ENCODE peak calls at places on chromosome 19, in nine cellular contexts. One of them, this sample, is unnamed.

GRCh38 chr19:3586124-3586626 is 897 bp downstream of the GIPC3 start:
- DNase-seq in AG04449: no peak
- DNase-seq in upper lobe of right lung: no peak
- DNase-seq in AG10803: no peak
- DNase-seq in neural progenitor cell: peak; percentile 79
- DNase-seq in IMR-90: no peak
- DNase-seq in fibroblast of pulmonary artery: no peak
- DNase-seq in B cell: peak; percentile 84
- DNase-seq in CD8-positive, alpha-beta T cell: peak; percentile 49
- DNase-seq in this sample: no peak

GRCh38 chr19:12527034-12527836 is 24.0 kb downstream of the ZNF564 start:
- DNase-seq in AG04449: no peak
- DNase-seq in upper lobe of right lung: no peak
- DNase-seq in AG10803: peak; percentile 26
- DNase-seq in neural progenitor cell: peak; percentile 8
- DNase-seq in IMR-90: peak; percentile 41
- DNase-seq in fibroblast of pulmonary artery: peak; percentile 55
- DNase-seq in B cell: no peak
- DNase-seq in CD8-positive, alpha-beta T cell: no peak
- DNase-seq in this sample: peak; percentile 14

GRCh38 chr19:3420244-3420755 is 53.9 kb downstream of the NFIC start:
- DNase-seq in AG04449: no peak
- DNase-seq in upper lobe of right lung: no peak
- DNase-seq in AG10803: no peak
- DNase-seq in neural progenitor cell: no peak
- DNase-seq in IMR-90: no peak
- DNase-seq in fibroblast of pulmonary artery: no peak
- DNase-seq in B cell: no peak
- DNase-seq in CD8-positive, alpha-beta T cell: no peak
- DNase-seq in this sample: no peak

GRCh38 chr19:1807695-1808394 is 4.2 kb downstream of the ATP8B3 start:
- DNase-seq in AG04449: no peak
- DNase-seq in upper lobe of right lung: no peak
- DNase-seq in AG10803: no peak
- DNase-seq in neural progenitor cell: no peak
- DNase-seq in IMR-90: no peak
- DNase-seq in fibroblast of pulmonary artery: no peak
- DNase-seq in B cell: no peak
- DNase-seq in CD8-positive, alpha-beta T cell: no peak
- DNase-seq in this sample: no peak

GRCh38 chr19:38134538-38135149 is 89.4 kb downstream of the DPF1 start:
- DNase-seq in AG04449: no peak
- DNase-seq in upper lobe of right lung: no peak
- DNase-seq in AG10803: peak; percentile 30
- DNase-seq in neural progenitor cell: peak; percentile 78
- DNase-seq in IMR-90: peak; percentile 37
- DNase-seq in fibroblast of pulmonary artery: peak; percentile 60
- DNase-seq in B cell: no peak
- DNase-seq in CD8-positive, alpha-beta T cell: no peak
- DNase-seq in this sample: no peak

GRCh38 chr19:47013041-47013517 is 6.6 kb upstream of the NPAS1 start:
- DNase-seq in AG04449: no peak
- DNase-seq in upper lobe of right lung: peak; percentile 90
- DNase-seq in AG10803: peak; percentile 60
- DNase-seq in neural progenitor cell: peak; percentile 86
- DNase-seq in IMR-90: peak; percentile 51
- DNase-seq in fibroblast of pulmonary artery: peak; percentile 73
- DNase-seq in B cell: peak; percentile 85
- DNase-seq in CD8-positive, alpha-beta T cell: peak; percentile 43
- DNase-seq in this sample: no peak

GRCh38 chr19:17522988-17523872 is 11.8 kb downstream of the PGLS start:
- DNase-seq in AG04449: no peak
- DNase-seq in upper lobe of right lung: peak; percentile 81
- DNase-seq in AG10803: no peak
- DNase-seq in neural progenitor cell: no peak
- DNase-seq in IMR-90: no peak
- DNase-seq in fibroblast of pulmonary artery: no peak
- DNase-seq in B cell: peak; percentile 85
- DNase-seq in CD8-positive, alpha-beta T cell: peak; percentile 60
- DNase-seq in this sample: no peak

GRCh38 chr19:38417544-38418506 is 8.2 kb downstream of the RASGRP4 start:
- DNase-seq in AG04449: no peak
- DNase-seq in upper lobe of right lung: peak; percentile 89
- DNase-seq in AG10803: no peak
- DNase-seq in neural progenitor cell: peak; percentile 84
- DNase-seq in IMR-90: no peak
- DNase-seq in fibroblast of pulmonary artery: no peak
- DNase-seq in B cell: peak; percentile 80
- DNase-seq in CD8-positive, alpha-beta T cell: peak; percentile 35
- DNase-seq in this sample: no peak

GRCh38 chr19:752652-753517 is 2.0 kb downstream of the MISP start:
- DNase-seq in AG04449: peak; percentile 26
- DNase-seq in upper lobe of right lung: peak; percentile 86
- DNase-seq in AG10803: peak; percentile 83
- DNase-seq in neural progenitor cell: no peak
- DNase-seq in IMR-90: peak; percentile 90
- DNase-seq in fibroblast of pulmonary artery: peak; percentile 74
- DNase-seq in B cell: no peak
- DNase-seq in CD8-positive, alpha-beta T cell: no peak
- DNase-seq in this sample: no peak

GRCh38 chr19:41269055-41269454 is 4.9 kb downstream of the HNRNPUL1 start:
- DNase-seq in AG04449: no peak
- DNase-seq in upper lobe of right lung: no peak
- DNase-seq in AG10803: no peak
- DNase-seq in neural progenitor cell: no peak
- DNase-seq in IMR-90: no peak
- DNase-seq in fibroblast of pulmonary artery: no peak
- DNase-seq in B cell: no peak
- DNase-seq in CD8-positive, alpha-beta T cell: no peak
- DNase-seq in this sample: no peak

GRCh38 chr19:43789029-43789428 is 8.3 kb upstream of the KCNN4 start:
- DNase-seq in AG04449: no peak
- DNase-seq in upper lobe of right lung: no peak
- DNase-seq in AG10803: peak; percentile 40
- DNase-seq in neural progenitor cell: peak; percentile 79
- DNase-seq in IMR-90: peak; percentile 56
- DNase-seq in fibroblast of pulmonary artery: peak; percentile 72
- DNase-seq in B cell: no peak
- DNase-seq in CD8-positive, alpha-beta T cell: no peak
- DNase-seq in this sample: no peak

GRCh38 chr19:860481-861098 is 1.1 kb downstream of the CFD start:
- DNase-seq in AG04449: no peak
- DNase-seq in upper lobe of right lung: peak; percentile 90
- DNase-seq in AG10803: peak; percentile 74
- DNase-seq in neural progenitor cell: peak; percentile 75
- DNase-seq in IMR-90: peak; percentile 75
- DNase-seq in fibroblast of pulmonary artery: peak; percentile 50
- DNase-seq in B cell: peak; percentile 90
- DNase-seq in CD8-positive, alpha-beta T cell: peak; percentile 63
- DNase-seq in this sample: no peak

GRCh38 chr19:53466726-53467125 is 807 bp upstream of the ZNF813 start:
- DNase-seq in AG04449: no peak
- DNase-seq in upper lobe of right lung: no peak
- DNase-seq in AG10803: no peak
- DNase-seq in neural progenitor cell: peak; percentile 7
- DNase-seq in IMR-90: no peak
- DNase-seq in fibroblast of pulmonary artery: no peak
- DNase-seq in B cell: no peak
- DNase-seq in CD8-positive, alpha-beta T cell: no peak
- DNase-seq in this sample: no peak

GRCh38 chr19:19514881-19515763 is at the start of gene TSSK6:
- DNase-seq in AG04449: no peak
- DNase-seq in upper lobe of right lung: no peak
- DNase-seq in AG10803: no peak
- DNase-seq in neural progenitor cell: no peak
- DNase-seq in IMR-90: no peak
- DNase-seq in fibroblast of pulmonary artery: no peak
- DNase-seq in B cell: no peak
- DNase-seq in CD8-positive, alpha-beta T cell: no peak
- DNase-seq in this sample: no peak
- TF ChIP-seq CTCF in AG04449: no peak
- TF ChIP-seq CTCF in upper lobe of right lung: no peak
- TF ChIP-seq CTCF in AG10803: no peak
- TF ChIP-seq CTCF in neural progenitor cell: no peak
- TF ChIP-seq CTCF in IMR-90: peak; percentile 2
- TF ChIP-seq CTCF in fibroblast of pulmonary artery: no peak
- TF ChIP-seq CTCF in B cell: no peak
- TF ChIP-seq CTCF in CD8-positive, alpha-beta T cell: no peak
- TF ChIP-seq CTCF in this sample: peak; percentile 26

GRCh38 chr19:49913720-49914119 is 15.3 kb upstream of the ATF5 start:
- DNase-seq in AG04449: no peak
- DNase-seq in upper lobe of right lung: no peak
- DNase-seq in AG10803: no peak
- DNase-seq in neural progenitor cell: no peak
- DNase-seq in IMR-90: no peak
- DNase-seq in fibroblast of pulmonary artery: no peak
- DNase-seq in B cell: no peak
- DNase-seq in CD8-positive, alpha-beta T cell: no peak
- DNase-seq in this sample: no peak

GRCh38 chr19:49911381-49912145 is 14.9 kb upstream of the IL4I1 start:
- DNase-seq in AG04449: no peak
- DNase-seq in upper lobe of right lung: no peak
- DNase-seq in AG10803: no peak
- DNase-seq in neural progenitor cell: no peak
- DNase-seq in IMR-90: peak; percentile 52
- DNase-seq in fibroblast of pulmonary artery: peak; percentile 45
- DNase-seq in B cell: peak; percentile 79
- DNase-seq in CD8-positive, alpha-beta T cell: no peak
- DNase-seq in this sample: no peak

GRCh38 chr19:49910179-49910578 is 13.5 kb upstream of the IL4I1 start:
- DNase-seq in AG04449: no peak
- DNase-seq in upper lobe of right lung: no peak
- DNase-seq in AG10803: no peak
- DNase-seq in neural progenitor cell: no peak
- DNase-seq in IMR-90: no peak
- DNase-seq in fibroblast of pulmonary artery: no peak
- DNase-seq in B cell: no peak
- DNase-seq in CD8-positive, alpha-beta T cell: no peak
- DNase-seq in this sample: no peak

GRCh38 chr19:49915271-49915670 is 13.7 kb upstream of the ATF5 start:
- DNase-seq in AG04449: no peak
- DNase-seq in upper lobe of right lung: no peak
- DNase-seq in AG10803: no peak
- DNase-seq in neural progenitor cell: no peak
- DNase-seq in IMR-90: no peak
- DNase-seq in fibroblast of pulmonary artery: no peak
- DNase-seq in B cell: no peak
- DNase-seq in CD8-positive, alpha-beta T cell: no peak
- DNase-seq in this sample: no peak

DNA sequence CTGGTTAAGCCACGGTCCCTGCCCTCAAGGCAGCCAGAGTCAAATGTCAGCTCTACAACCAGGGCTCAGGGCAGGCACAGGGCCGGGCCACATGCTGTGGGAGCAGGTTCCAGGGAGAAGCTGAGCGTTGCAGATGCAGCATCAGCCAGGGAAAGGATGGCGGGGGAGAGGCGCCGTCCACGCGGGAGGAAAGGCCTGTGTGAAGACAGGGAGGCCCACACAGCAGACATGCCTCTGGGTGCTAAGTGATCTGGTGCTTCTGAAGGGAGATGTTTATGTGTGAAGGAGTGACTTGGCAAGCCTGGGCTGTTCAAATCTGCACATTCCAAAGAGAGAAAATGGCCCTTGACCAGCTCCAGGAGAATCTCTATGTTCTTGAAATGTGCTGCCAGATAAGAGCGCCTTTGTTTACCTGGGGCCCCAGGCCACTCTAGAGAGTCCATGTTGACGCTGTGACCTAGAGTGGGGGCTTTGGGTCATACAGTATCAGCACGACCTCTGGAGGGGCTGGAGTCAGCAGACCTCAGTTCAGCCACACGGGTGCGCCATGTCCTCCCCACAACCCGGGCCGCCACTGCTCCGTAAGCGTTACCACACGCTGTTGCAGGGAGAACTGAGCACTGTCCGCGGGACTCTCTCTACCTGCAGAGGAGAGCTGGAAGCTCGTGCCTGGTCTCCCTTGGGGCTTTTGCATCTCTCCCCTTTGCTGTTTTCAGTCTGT is 15.9 kb upstream of the ATF5 start:
- DNase-seq in AG04449: no peak
- DNase-seq in upper lobe of right lung: no peak
- DNase-seq in AG10803: no peak
- DNase-seq in neural progenitor cell: no peak
- DNase-seq in IMR-90: peak; percentile 44
- DNase-seq in fibroblast of pulmonary artery: no peak
- DNase-seq in B cell: no peak
- DNase-seq in CD8-positive, alpha-beta T cell: no peak
- DNase-seq in this sample: no peak
- TF ChIP-seq CTCF in AG04449: no peak
- TF ChIP-seq CTCF in upper lobe of right lung: no peak
- TF ChIP-seq CTCF in AG10803: no peak
- TF ChIP-seq CTCF in neural progenitor cell: peak; percentile 17
- TF ChIP-seq CTCF in IMR-90: no peak
- TF ChIP-seq CTCF in fibroblast of pulmonary artery: no peak
- TF ChIP-seq CTCF in B cell: no peak
- TF ChIP-seq CTCF in CD8-positive, alpha-beta T cell: no peak
- TF ChIP-seq CTCF in this sample: peak; percentile 8

GRCh38 chr19:15249560-15249874 is 17.3 kb upstream of the EPHX3 start:
- DNase-seq in AG04449: no peak
- DNase-seq in upper lobe of right lung: no peak
- DNase-seq in AG10803: no peak
- DNase-seq in neural progenitor cell: no peak
- DNase-seq in IMR-90: no peak
- DNase-seq in fibroblast of pulmonary artery: no peak
- DNase-seq in B cell: no peak
- DNase-seq in CD8-positive, alpha-beta T cell: no peak
- DNase-seq in this sample: no peak
- TF ChIP-seq CTCF in AG04449: no peak
- TF ChIP-seq CTCF in upper lobe of right lung: no peak
- TF ChIP-seq CTCF in AG10803: no peak
- TF ChIP-seq CTCF in neural progenitor cell: no peak
- TF ChIP-seq CTCF in IMR-90: no peak
- TF ChIP-seq CTCF in fibroblast of pulmonary artery: no peak
- TF ChIP-seq CTCF in B cell: no peak
- TF ChIP-seq CTCF in CD8-positive, alpha-beta T cell: no peak
- TF ChIP-seq CTCF in this sample: no peak

GRCh38 chr19:39643591-39643990 is 12.1 kb upstream of the LGALS16 start:
- DNase-seq in AG04449: no peak
- DNase-seq in upper lobe of right lung: no peak
- DNase-seq in AG10803: no peak
- DNase-seq in neural progenitor cell: no peak
- DNase-seq in IMR-90: no peak
- DNase-seq in fibroblast of pulmonary artery: no peak
- DNase-seq in B cell: no peak
- DNase-seq in CD8-positive, alpha-beta T cell: no peak
- DNase-seq in this sample: no peak

GRCh38 chr19:39647918-39648317 is 7.8 kb upstream of the LGALS16 start:
- DNase-seq in AG04449: no peak
- DNase-seq in upper lobe of right lung: no peak
- DNase-seq in AG10803: no peak
- DNase-seq in neural progenitor cell: no peak
- DNase-seq in IMR-90: no peak
- DNase-seq in fibroblast of pulmonary artery: no peak
- DNase-seq in B cell: no peak
- DNase-seq in CD8-positive, alpha-beta T cell: no peak
- DNase-seq in this sample: no peak

GRCh38 chr19:39641773-39642172 is 13.9 kb upstream of the LGALS16 start:
- DNase-seq in AG04449: no peak
- DNase-seq in upper lobe of right lung: no peak
- DNase-seq in AG10803: no peak
- DNase-seq in neural progenitor cell: no peak
- DNase-seq in IMR-90: no peak
- DNase-seq in fibroblast of pulmonary artery: no peak
- DNase-seq in B cell: no peak
- DNase-seq in CD8-positive, alpha-beta T cell: no peak
- DNase-seq in this sample: no peak

GRCh38 chr19:39645800-39646411 is 9.8 kb upstream of the LGALS16 start:
- DNase-seq in AG04449: no peak
- DNase-seq in upper lobe of right lung: no peak
- DNase-seq in AG10803: peak; percentile 2
- DNase-seq in neural progenitor cell: peak; percentile 48
- DNase-seq in IMR-90: peak; percentile 15
- DNase-seq in fibroblast of pulmonary artery: peak; percentile 43
- DNase-seq in B cell: no peak
- DNase-seq in CD8-positive, alpha-beta T cell: no peak
- DNase-seq in this sample: no peak
- TF ChIP-seq CTCF in AG04449: no peak
- TF ChIP-seq CTCF in upper lobe of right lung: no peak
- TF ChIP-seq CTCF in AG10803: no peak
- TF ChIP-seq CTCF in neural progenitor cell: no peak
- TF ChIP-seq CTCF in IMR-90: no peak
- TF ChIP-seq CTCF in fibroblast of pulmonary artery: no peak
- TF ChIP-seq CTCF in B cell: no peak
- TF ChIP-seq CTCF in CD8-positive, alpha-beta T cell: no peak
- TF ChIP-seq CTCF in this sample: no peak

This sample was measured in retinal pigment epithelial cell.